ENCODE peak calls at places on chromosomes 13 and 19, in five cellular contexts. One of them, this sample, is unnamed. For H3K9me3 and H3K4me1, the result is how much of the 10 kb centered on the place peaks cover.

GRCh38 chr13:25987987-25988386 is 63.8 kb downstream of the SHISA2 start:
- DNase-seq in PC-3: no peak
- DNase-seq in Peyer's patch: no peak
- DNase-seq in cardiac muscle cell: no peak
- DNase-seq in fibroblast of lung: no peak
- DNase-seq in this sample: no peak

GRCh38 chr13:32024750-32025149 is 6.8 kb upstream of the FRY start:
- DNase-seq in PC-3: no peak
- DNase-seq in fibroblast of lung: no peak
- DNase-seq in Peyer's patch: no peak
- DNase-seq in cardiac muscle cell: no peak
- DNase-seq in this sample: no peak

GRCh38 chr19:40231057-40231456 is 4.6 kb upstream of the CCNP start:
- DNase-seq in fibroblast of lung: no peak
- DNase-seq in PC-3: no peak
- DNase-seq in cardiac muscle cell: no peak
- DNase-seq in Peyer's patch: no peak
- DNase-seq in this sample: no peak

GRCh38 chr19:44746946-44747738 is 1.4 kb upstream of the BCL3 start:
- DNase-seq in PC-3: peak
- DNase-seq in fibroblast of lung: peak
- DNase-seq in cardiac muscle cell: peak
- DNase-seq in Peyer's patch: peak
- DNase-seq in this sample: peak

GRCh38 chr13:43804461-43805070 is 17.8 kb upstream of the ENOX1 start:
- DNase-seq in fibroblast of lung: peak
- DNase-seq in Peyer's patch: no peak
- DNase-seq in PC-3: peak
- DNase-seq in cardiac muscle cell: peak
- DNase-seq in this sample: no peak

GRCh38 chr19:33390908-33391630 is 17.6 kb downstream of the CEBPG start:
- DNase-seq in PC-3: no peak
- DNase-seq in cardiac muscle cell: no peak
- DNase-seq in fibroblast of lung: no peak
- DNase-seq in Peyer's patch: no peak
- DNase-seq in this sample: no peak

GRCh38 chr13:75256922-75257321 is 225.0 kb downstream of the TBC1D4 start:
- DNase-seq in Peyer's patch: no peak
- DNase-seq in PC-3: peak
- DNase-seq in fibroblast of lung: peak
- DNase-seq in cardiac muscle cell: no peak
- DNase-seq in this sample: no peak

GRCh38 chr19:50563597-50563996 is 4.6 kb downstream of the LRRC4B start:
- DNase-seq in PC-3: no peak
- DNase-seq in Peyer's patch: no peak
- DNase-seq in cardiac muscle cell: no peak
- DNase-seq in fibroblast of lung: no peak
- DNase-seq in this sample: no peak

GRCh38 chr13:102978168-102978567 is 88.0 kb downstream of the SLC10A2 start:
- DNase-seq in Peyer's patch: no peak
- DNase-seq in cardiac muscle cell: no peak
- DNase-seq in fibroblast of lung: no peak
- DNase-seq in PC-3: no peak
- DNase-seq in this sample: no peak

GRCh38 chr19:38152461-38153379 is 71.3 kb downstream of the DPF1 start:
- DNase-seq in Peyer's patch: no peak
- DNase-seq in PC-3: peak
- DNase-seq in cardiac muscle cell: no peak
- DNase-seq in fibroblast of lung: peak
- DNase-seq in this sample: no peak

GRCh38 chr13:76711515-76712182 is 174.6 kb downstream of the KCTD12 start:
- DNase-seq in fibroblast of lung: peak
- DNase-seq in PC-3: peak
- DNase-seq in Peyer's patch: no peak
- DNase-seq in cardiac muscle cell: no peak
- DNase-seq in this sample: no peak

GRCh38 chr13:34942732-34943674 is 933 bp downstream of the NBEA start:
- DNase-seq in cardiac muscle cell: peak
- DNase-seq in Peyer's patch: peak
- DNase-seq in fibroblast of lung: no peak
- DNase-seq in PC-3: peak
- DNase-seq in this sample: peak

GRCh38 chr19:48493718-48494515 is 17.7 kb downstream of the LMTK3 start:
- DNase-seq in Peyer's patch: no peak
- DNase-seq in fibroblast of lung: no peak
- DNase-seq in cardiac muscle cell: peak
- DNase-seq in PC-3: no peak
- DNase-seq in this sample: no peak

GRCh38 chr19:17932485-17933338 is at the start of gene CCDC124:
- DNase-seq in PC-3: peak
- DNase-seq in Peyer's patch: peak
- DNase-seq in cardiac muscle cell: peak
- DNase-seq in fibroblast of lung: peak
- DNase-seq in this sample: peak
- TF ChIP-seq CTCF in PC-3: peak
- TF ChIP-seq CTCF in Peyer's patch: peak
- TF ChIP-seq CTCF in cardiac muscle cell: peak
- TF ChIP-seq CTCF in fibroblast of lung: peak
- TF ChIP-seq CTCF in this sample: peak

DNA sequence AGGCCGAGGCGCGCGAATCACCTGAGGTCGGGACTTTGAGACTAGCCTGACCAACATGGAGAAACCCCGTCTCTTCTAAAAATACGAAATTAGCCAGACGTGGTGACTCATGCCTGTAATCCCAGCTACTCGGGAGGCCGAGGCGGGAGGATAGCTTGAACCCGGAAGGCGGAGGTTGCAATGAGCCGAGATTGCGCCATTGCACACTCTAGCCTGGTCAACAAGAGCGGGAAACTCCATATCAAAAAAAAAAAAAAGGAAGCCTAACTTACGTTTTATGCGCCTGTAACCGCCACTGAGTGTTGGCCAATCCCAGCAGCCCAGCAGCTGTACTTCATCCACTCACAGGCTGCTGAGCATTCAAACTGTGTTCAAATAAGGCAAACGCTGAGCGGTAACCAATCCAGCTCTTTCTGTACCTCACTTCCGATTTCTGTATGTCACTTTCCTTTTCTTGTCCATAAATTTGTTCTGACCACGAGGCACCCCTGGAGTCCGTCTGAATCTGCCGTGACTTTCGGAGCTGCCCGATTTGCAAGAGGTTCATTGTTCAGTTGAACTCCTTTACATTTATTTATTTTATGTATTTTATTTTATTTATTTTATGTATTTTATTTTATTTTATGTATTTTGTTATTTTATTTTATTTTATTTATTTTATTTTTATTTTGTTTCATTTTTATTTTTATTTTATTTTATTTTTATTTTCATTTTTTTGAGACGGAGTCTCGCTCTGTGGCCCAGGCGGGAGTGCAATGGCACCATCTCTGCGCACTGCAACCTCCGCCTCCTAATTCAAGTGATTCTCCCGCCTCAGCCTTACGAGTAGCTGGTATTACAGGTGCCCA is 18.2 kb downstream of the DPRX start:
- DNase-seq in Peyer's patch: no peak
- DNase-seq in PC-3: no peak
- DNase-seq in fibroblast of lung: no peak
- DNase-seq in cardiac muscle cell: no peak
- DNase-seq in this sample: no peak
- H3K9me3 ChIP-seq in Peyer's patch: under half
- H3K9me3 ChIP-seq in PC-3: under half
- H3K9me3 ChIP-seq in fibroblast of lung: under half
- H3K9me3 ChIP-seq in cardiac muscle cell: under half
- H3K9me3 ChIP-seq in this sample: under half

DNA sequence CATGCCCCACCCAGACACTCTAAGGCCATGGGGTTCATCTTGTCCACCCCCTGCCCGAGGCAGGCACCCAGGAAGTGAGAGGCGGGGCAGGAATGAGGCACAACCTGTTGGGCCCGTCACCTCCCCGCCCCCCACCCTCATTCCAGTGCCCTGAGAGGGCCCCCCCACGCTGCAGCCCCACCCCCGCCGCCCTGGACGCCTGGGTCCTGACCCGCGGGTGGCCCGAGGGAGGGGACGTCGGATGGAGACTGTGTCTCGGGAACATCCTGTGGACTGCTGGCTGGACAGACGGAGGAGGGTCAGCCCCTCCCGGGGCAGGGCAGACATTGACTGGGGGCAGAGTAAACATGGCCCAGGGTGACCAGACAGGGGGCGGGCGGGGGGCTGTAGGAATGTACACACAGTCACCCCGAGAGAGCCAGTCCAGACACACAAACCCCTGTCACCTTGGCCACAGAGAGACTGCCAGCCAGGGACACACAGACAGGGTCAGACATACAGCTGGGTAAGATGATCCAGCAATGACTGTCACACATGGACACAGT is 7.4 kb upstream of the JUNB start:
- DNase-seq in cardiac muscle cell: no peak
- DNase-seq in fibroblast of lung: no peak
- DNase-seq in PC-3: peak
- DNase-seq in Peyer's patch: no peak
- DNase-seq in this sample: peak
- H3K4me1 ChIP-seq in cardiac muscle cell: under half
- H3K4me1 ChIP-seq in fibroblast of lung: under half
- H3K4me1 ChIP-seq in PC-3: half or more
- H3K4me1 ChIP-seq in Peyer's patch: half or more
- H3K4me1 ChIP-seq in this sample: half or more

DNA sequence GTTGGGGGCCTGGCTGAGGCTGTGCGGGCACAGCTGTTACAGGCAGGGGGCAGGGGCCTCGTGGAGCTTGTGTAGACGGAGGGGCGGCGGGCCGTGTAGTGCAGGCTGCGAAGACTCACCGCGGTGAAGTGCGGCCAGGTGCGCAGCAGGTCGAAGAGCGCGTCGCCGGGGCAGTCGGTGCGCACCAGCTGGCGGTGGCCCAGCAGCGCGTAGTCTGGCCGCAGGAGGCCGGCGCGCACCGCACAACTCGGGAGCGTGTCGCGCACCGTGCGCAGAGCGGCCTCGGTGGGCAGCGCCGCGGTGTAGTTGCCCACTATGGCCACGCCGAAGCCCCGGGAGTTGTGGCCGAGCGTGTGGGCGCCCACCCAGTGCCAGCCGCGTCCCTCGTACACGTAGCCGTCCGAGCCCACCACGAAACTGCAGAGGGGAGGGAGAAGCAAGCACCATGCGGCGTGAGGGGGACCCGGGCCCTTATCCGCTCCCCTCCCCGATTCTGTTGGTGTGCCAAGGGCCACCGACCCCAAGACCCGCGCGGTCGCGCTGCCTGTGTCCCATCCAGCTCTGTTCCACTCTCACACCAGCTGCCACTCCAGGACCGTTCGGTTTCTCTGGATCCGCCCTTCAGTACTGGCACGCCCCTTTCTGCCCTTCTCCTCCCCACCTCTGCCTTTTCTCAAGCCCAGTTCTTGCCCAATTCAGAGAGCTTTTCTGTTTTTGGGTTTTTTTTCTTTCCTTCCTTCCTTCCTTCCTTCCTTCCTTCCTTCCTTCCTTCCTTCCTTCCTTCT is 5.4 kb upstream of the RASAL3 start:
- DNase-seq in cardiac muscle cell: no peak
- DNase-seq in fibroblast of lung: no peak
- DNase-seq in Peyer's patch: no peak
- DNase-seq in PC-3: no peak
- DNase-seq in this sample: peak
- TF ChIP-seq CTCF in cardiac muscle cell: no peak
- TF ChIP-seq CTCF in fibroblast of lung: no peak
- TF ChIP-seq CTCF in Peyer's patch: no peak
- TF ChIP-seq CTCF in PC-3: no peak
- TF ChIP-seq CTCF in this sample: no peak

GRCh38 chr19:7605490-7606222 is 10.0 kb downstream of the CAMSAP3 start:
- DNase-seq in cardiac muscle cell: no peak
- DNase-seq in Peyer's patch: no peak
- DNase-seq in fibroblast of lung: no peak
- DNase-seq in PC-3: peak
- DNase-seq in this sample: no peak

GRCh38 chr19:7603919-7604318 is 8.3 kb downstream of the CAMSAP3 start:
- DNase-seq in Peyer's patch: no peak
- DNase-seq in fibroblast of lung: no peak
- DNase-seq in cardiac muscle cell: no peak
- DNase-seq in PC-3: no peak
- DNase-seq in this sample: no peak

GRCh38 chr19:7602240-7602934 is 6.7 kb downstream of the CAMSAP3 start:
- DNase-seq in cardiac muscle cell: no peak
- DNase-seq in Peyer's patch: no peak
- DNase-seq in PC-3: no peak
- DNase-seq in fibroblast of lung: no peak
- DNase-seq in this sample: peak

GRCh38 chr19:7600721-7601120 is 5.1 kb downstream of the CAMSAP3 start:
- DNase-seq in PC-3: no peak
- DNase-seq in Peyer's patch: no peak
- DNase-seq in fibroblast of lung: no peak
- DNase-seq in cardiac muscle cell: no peak
- DNase-seq in this sample: no peak

GRCh38 chr19:7602935-7603497 is 7.4 kb downstream of the CAMSAP3 start:
- DNase-seq in cardiac muscle cell: no peak
- DNase-seq in fibroblast of lung: no peak
- DNase-seq in PC-3: no peak
- DNase-seq in Peyer's patch: no peak
- DNase-seq in this sample: peak
- H3K9me3 ChIP-seq in cardiac muscle cell: under half
- H3K9me3 ChIP-seq in fibroblast of lung: under half
- H3K9me3 ChIP-seq in PC-3: under half
- H3K9me3 ChIP-seq in Peyer's patch: under half
- H3K9me3 ChIP-seq in this sample: under half

GRCh38 chr19:4984448-4984990 is 15.6 kb downstream of the KDM4B start:
- DNase-seq in Peyer's patch: no peak
- DNase-seq in PC-3: no peak
- DNase-seq in fibroblast of lung: no peak
- DNase-seq in cardiac muscle cell: no peak
- DNase-seq in this sample: no peak
- H3K4me1 ChIP-seq in Peyer's patch: under half
- H3K4me1 ChIP-seq in PC-3: under half
- H3K4me1 ChIP-seq in fibroblast of lung: under half
- H3K4me1 ChIP-seq in cardiac muscle cell: half or more
- H3K4me1 ChIP-seq in this sample: under half

DNA sequence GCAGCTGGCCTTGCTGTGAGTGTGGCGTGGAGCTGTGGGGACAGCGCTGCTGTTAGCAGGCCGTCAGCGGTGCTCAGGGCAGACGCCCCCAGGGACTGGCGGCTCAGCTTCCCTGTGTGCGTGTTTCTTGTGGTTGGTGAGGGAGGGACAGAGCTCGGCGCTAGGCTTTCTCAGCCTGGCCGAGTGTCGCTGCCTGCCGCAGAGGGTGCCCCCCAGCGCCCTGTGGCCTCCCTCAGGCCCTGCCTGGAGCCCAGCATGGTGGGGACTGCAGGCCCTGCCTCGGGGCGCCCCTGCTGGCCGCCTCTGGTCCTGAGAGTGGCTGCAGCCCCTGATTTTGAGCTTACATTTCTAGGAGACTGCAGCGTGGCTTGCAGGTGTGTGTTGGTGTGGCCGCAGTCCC is 35.5 kb downstream of the DOT1L start:
- DNase-seq in Peyer's patch: no peak
- DNase-seq in PC-3: no peak
- DNase-seq in cardiac muscle cell: peak
- DNase-seq in fibroblast of lung: no peak
- DNase-seq in this sample: no peak
- TF ChIP-seq CTCF in Peyer's patch: no peak
- TF ChIP-seq CTCF in PC-3: peak
- TF ChIP-seq CTCF in cardiac muscle cell: peak
- TF ChIP-seq CTCF in fibroblast of lung: no peak
- TF ChIP-seq CTCF in this sample: no peak